ENCODE peak calls at places on chromosomes 7 and 10, in seven cellular contexts. F is neural progenitor cell, J is hepatocyte, P is SK-N-MC, W is H1, S is astrocyte, E is PC-9. T is an unnamed sample.

GRCh38 chr10:102627446-102628293 is 16.6 kb upstream of the TRIM8 start:
- DNase-seq in F (peak), J (peak), P (no peak), W (peak), S (peak), E (no peak), T (peak)

GRCh38 chr7:133754718-133755117 is 372.4 kb upstream of the LRGUK start:
- DNase-seq in F (no peak), J (no peak), P (no peak), W (no peak), S (no peak), E (no peak), T (peak)

GRCh38 chr10:78261291-78261690 is 227.6 kb downstream of the RPS24 start:
- DNase-seq in F (no peak), J (no peak), P (no peak), W (no peak), S (no peak), E (no peak), T (no peak)

GRCh38 chr10:62424026-62424425 is 49.9 kb downstream of the ZNF365 start:
- DNase-seq in F (no peak), J (no peak), P (no peak), W (no peak), S (no peak), E (no peak), T (peak)

GRCh38 chr10:28728396-28728795 is 51.1 kb downstream of the BAMBI start:
- DNase-seq in F (no peak), J (peak), P (no peak), W (no peak), S (no peak), E (no peak), T (peak)

GRCh38 chr7:149686001-149686400 is 87.4 kb downstream of the ZNF467 start:
- DNase-seq in F (no peak), J (no peak), P (no peak), W (no peak), S (peak), E (no peak), T (no peak)

GRCh38 chr7:124718032-124718766 is 47.4 kb downstream of the GPR37 start:
- DNase-seq in F (no peak), J (no peak), P (no peak), W (no peak), S (peak), E (no peak), T (peak)

GRCh38 chr7:26655761-26656160 is 208.6 kb downstream of the SKAP2 start:
- DNase-seq in F (peak), J (no peak), P (no peak), W (no peak), S (no peak), E (no peak), T (no peak)

DNA sequence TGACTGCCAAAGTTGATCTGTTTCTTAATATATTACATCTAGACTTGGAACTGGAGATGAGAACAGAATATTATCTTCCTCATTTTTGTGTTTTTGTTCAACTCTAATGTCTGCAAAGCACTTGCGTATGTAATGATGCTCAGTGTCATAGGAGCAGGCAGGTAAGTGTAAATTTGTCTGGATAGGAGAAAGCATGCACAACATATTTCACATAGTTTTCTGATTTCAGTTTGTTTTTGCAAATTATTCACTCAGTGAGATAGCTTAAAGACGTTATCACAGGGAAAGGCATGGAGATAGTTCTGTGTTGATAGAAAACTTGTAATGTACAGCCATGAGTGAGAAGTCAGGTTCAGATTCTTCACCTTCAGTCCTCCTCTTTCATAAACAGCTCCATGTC is 84.8 kb downstream of the CFTR start:
- DNase-seq in F (no peak), J (no peak), P (no peak), W (no peak), S (no peak), E (no peak), T (no peak)
- H3K4me3 ChIP-seq in F (no peak), J (no peak), P (no peak), W (no peak), S (no peak), E (no peak), T (no peak)

DNA sequence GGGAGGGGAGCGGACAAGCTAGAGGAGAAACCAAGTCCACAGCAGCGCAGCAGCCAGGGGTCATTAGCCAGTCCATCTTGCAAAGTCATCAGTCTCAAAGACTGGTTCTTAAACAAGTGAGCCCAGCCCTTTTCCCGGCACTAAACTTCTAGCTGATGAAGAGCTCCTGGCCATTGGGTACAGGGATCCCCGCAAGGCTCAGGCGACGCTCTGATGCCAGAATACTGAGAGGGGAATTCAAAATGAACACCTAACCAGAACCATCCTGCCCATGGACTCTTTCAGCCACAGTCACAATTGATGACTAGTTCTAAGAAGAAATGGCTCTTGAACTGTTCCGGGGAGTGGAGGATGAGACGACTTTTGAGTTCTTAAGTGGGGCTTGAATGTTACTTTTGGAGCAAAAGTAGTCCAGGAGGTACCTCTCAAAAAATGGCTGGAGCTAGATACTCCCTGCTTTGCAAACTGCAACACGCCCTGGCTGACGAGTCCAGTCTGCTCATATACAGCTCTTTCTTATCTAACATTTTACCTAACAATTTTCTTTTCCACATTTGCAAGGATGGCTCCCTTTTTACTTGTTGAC is 2.6 kb upstream of the TWIST1 start:
- DNase-seq in F (peak), J (no peak), P (no peak), W (no peak), S (no peak), E (no peak), T (no peak)
- TF ChIP-seq EZH2 in F (peak), J (no peak), P (no peak), W (peak), S (no peak), E (no peak), T (no peak)

GRCh38 chr7:71311576-71311975 is 179.6 kb downstream of the GALNT17 start:
- DNase-seq in F (no peak), J (no peak), P (no peak), W (no peak), S (no peak), E (no peak), T (no peak)

GRCh38 chr7:71313562-71313961 is 181.6 kb downstream of the GALNT17 start:
- DNase-seq in F (peak), J (no peak), P (no peak), W (no peak), S (no peak), E (no peak), T (no peak)

GRCh38 chr7:71303566-71303965 is 171.6 kb downstream of the GALNT17 start:
- DNase-seq in F (no peak), J (peak), P (no peak), W (no peak), S (peak), E (no peak), T (no peak)

GRCh38 chr7:71312755-71313490 is 181.0 kb downstream of the GALNT17 start:
- DNase-seq in F (no peak), J (no peak), P (no peak), W (no peak), S (no peak), E (no peak), T (no peak)

GRCh38 chr7:71308105-71308504 is 176.2 kb downstream of the GALNT17 start:
- DNase-seq in F (peak), J (peak), P (no peak), W (peak), S (peak), E (no peak), T (no peak)
- H3K4me3 ChIP-seq in F (no peak), J (no peak), P (no peak), W (no peak), S (no peak), E (no peak), T (no peak)

GRCh38 chr7:99372275-99373085 is 2.0 kb upstream of the ARPC1B start:
- DNase-seq in F (peak), J (peak), P (no peak), W (no peak), S (no peak), E (peak), T (no peak)

GRCh38 chr7:99374121-99375064 is at the start of gene ARPC1B:
- DNase-seq in F (peak), J (peak), P (no peak), W (no peak), S (peak), E (peak), T (peak)

GRCh38 chr7:99371376-99371920 is 3.1 kb upstream of the ARPC1B start:
- DNase-seq in F (no peak), J (no peak), P (no peak), W (no peak), S (no peak), E (no peak), T (no peak)

GRCh38 chr7:99373086-99374066 is 1.2 kb upstream of the ARPC1B start:
- DNase-seq in F (no peak), J (no peak), P (no peak), W (no peak), S (no peak), E (no peak), T (no peak)

DNA sequence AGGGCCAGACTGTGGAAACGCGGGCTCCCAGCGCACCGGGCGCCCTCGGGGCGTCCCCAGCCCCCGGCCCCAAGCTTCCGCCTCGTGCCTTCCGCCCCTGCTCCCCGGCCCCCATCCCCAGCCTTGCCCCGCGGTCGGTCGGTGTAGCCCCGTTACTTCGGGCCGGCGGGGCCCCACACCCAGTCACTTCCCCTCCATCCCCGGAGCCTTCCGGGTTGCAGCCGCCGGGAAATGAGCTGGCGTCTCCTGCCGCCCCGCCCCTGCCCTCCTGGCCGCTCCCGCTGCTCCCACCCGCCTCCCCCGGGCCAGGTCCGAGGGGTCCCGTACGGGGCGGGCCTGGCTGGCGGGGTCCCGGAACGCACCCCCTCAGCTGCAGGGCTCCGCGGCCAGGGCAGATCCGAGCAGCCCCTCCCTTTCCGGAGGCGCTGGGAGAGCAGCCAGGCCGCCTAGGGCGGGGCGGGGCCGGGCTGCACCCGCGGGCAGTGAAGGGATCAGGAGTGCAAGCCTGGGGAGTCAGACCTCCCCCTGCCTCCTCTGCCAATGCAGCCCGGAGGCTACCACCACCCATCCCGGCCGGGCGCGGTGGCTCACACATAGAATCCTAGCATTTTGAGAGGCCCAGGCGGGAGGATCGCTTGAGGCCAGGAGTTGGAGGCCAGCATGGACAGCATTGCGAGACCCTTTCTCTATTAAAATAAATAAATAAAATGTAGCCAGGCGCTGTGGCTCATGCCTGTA is 709 bp downstream of the ARPC1B start:
- DNase-seq in F (peak), J (peak), P (no peak), W (no peak), S (peak), E (peak), T (peak)
- TF ChIP-seq EZH2 in F (no peak), J (no peak), P (no peak), W (no peak), S (no peak), E (no peak), T (no peak)

GRCh38 chr7:138889566-138889965 is 91.6 kb upstream of the ATP6V0A4 start:
- DNase-seq in F (no peak), J (no peak), P (no peak), W (no peak), S (peak), E (no peak), T (peak)

GRCh38 chr7:138890782-138891445 is 90.3 kb downstream of the KIAA1549 start:
- DNase-seq in F (no peak), J (peak), P (no peak), W (no peak), S (peak), E (peak), T (peak)

GRCh38 chr7:138891446-138891810 is 89.8 kb downstream of the KIAA1549 start:
- DNase-seq in F (no peak), J (peak), P (peak), W (no peak), S (no peak), E (no peak), T (no peak)

GRCh38 chr7:138890467-138890781 is 90.8 kb downstream of the KIAA1549 start:
- DNase-seq in F (no peak), J (no peak), P (no peak), W (no peak), S (no peak), E (no peak), T (no peak)

GRCh38 chr7:138889982-138890381 is 91.2 kb downstream of the KIAA1549 start:
- DNase-seq in F (no peak), J (no peak), P (no peak), W (no peak), S (no peak), E (no peak), T (no peak)
- H3K4me3 ChIP-seq in F (no peak), J (no peak), P (no peak), W (no peak), S (no peak), E (peak), T (peak)

T was measured in PC-3.